ENCODE peak calls at places on chromosome X, in seven cellular contexts. X is suprapubic skin; T is neural progenitor cell; Y is cardiac muscle cell; Z is stomach; E is left ventricle myocardium inferior; F is CD4-positive, alpha-beta T cell. P is an unnamed sample.

GRCh38 chrX:40423299-40423698 is 157.5 kb upstream of the ATP6AP2 start:
- DNase-seq in X (no peak), T (peak), Y (peak), Z (peak), E (no peak), F (no peak), P (no peak)

GRCh38 chrX:150084474-150085229 is 146.4 kb upstream of the EOLA2 start:
- DNase-seq in X (no peak), T (no peak), Y (peak), Z (no peak), E (no peak), F (no peak), P (no peak)

GRCh38 chrX:102637561-102637960 is 13.7 kb upstream of the GPRASP1 start:
- DNase-seq in X (no peak), T (no peak), Y (no peak), Z (no peak), E (no peak), F (no peak), P (no peak)

GRCh38 chrX:129249563-129249962 is 273.7 kb downstream of the SMARCA1 start:
- DNase-seq in X (no peak), T (no peak), Y (no peak), Z (no peak), E (no peak), F (no peak), P (no peak)

GRCh38 chrX:19627533-19627932 is 112.2 kb upstream of the MAP3K15 start:
- DNase-seq in X (no peak), T (no peak), Y (no peak), Z (no peak), E (no peak), F (no peak), P (no peak)

GRCh38 chrX:44817029-44817428 is 26.8 kb upstream of the DUSP21 start:
- DNase-seq in X (no peak), T (peak), Y (no peak), Z (no peak), E (no peak), F (no peak), P (no peak)

GRCh38 chrX:45360571-45360970 is 159.9 kb upstream of the DIPK2B start:
- DNase-seq in X (no peak), T (no peak), Y (no peak), Z (no peak), E (no peak), F (no peak), P (no peak)

GRCh38 chrX:46626566-46626965 is 53.0 kb downstream of the CHST7 start:
- DNase-seq in X (no peak), T (no peak), Y (peak), Z (no peak), E (no peak), F (no peak), P (no peak)

GRCh38 chrX:9873952-9874351 is 87.7 kb downstream of the SHROOM2 start:
- DNase-seq in X (no peak), T (peak), Y (no peak), Z (peak), E (no peak), F (peak), P (peak)

GRCh38 chrX:128728943-128729342 is 676.7 kb upstream of the ACTRT1 start:
- DNase-seq in X (no peak), T (no peak), Y (no peak), Z (no peak), E (no peak), F (no peak), P (no peak)

GRCh38 chrX:45807572-45808425 is 607.1 kb upstream of the DIPK2B start:
- DNase-seq in X (no peak), T (peak), Y (peak), Z (no peak), E (no peak), F (no peak), P (no peak)

GRCh38 chrX:84165716-84166115 is 22.3 kb downstream of the RPS6KA6 start:
- DNase-seq in X (no peak), T (no peak), Y (no peak), Z (no peak), E (no peak), F (no peak), P (no peak)

GRCh38 chrX:149540621-149541520 is at the start of gene EOLA1:
- DNase-seq in X (peak), T (no peak), Y (peak), Z (peak), E (peak), F (peak), P (peak)

GRCh38 chrX:153572601-153573000 is 26.3 kb downstream of the CCNQ start:
- DNase-seq in X (no peak), T (no peak), Y (no peak), Z (no peak), E (no peak), F (no peak), P (no peak)

GRCh38 chrX:55710701-55711100 is 6.8 kb upstream of the RRAGB start:
- DNase-seq in X (no peak), T (no peak), Y (peak), Z (no peak), E (no peak), F (no peak), P (no peak)

GRCh38 chrX:75067931-75068330 is 88.2 kb downstream of the ABCB7 start:
- DNase-seq in X (no peak), T (no peak), Y (peak), Z (no peak), E (no peak), F (no peak), P (no peak)

GRCh38 chrX:40108959-40109287 is 11.2 kb upstream of the BCOR start:
- DNase-seq in X (no peak), T (peak), Y (peak), Z (peak), E (peak), F (peak), P (no peak)

GRCh38 chrX:66632986-66633385 is 5.9 kb downstream of the EDA2R start:
- DNase-seq in X (no peak), T (no peak), Y (peak), Z (no peak), E (no peak), F (no peak), P (no peak)

GRCh38 chrX:14936561-14936960 is 63.3 kb downstream of the MOSPD2 start:
- DNase-seq in X (no peak), T (no peak), Y (peak), Z (no peak), E (no peak), F (no peak), P (no peak)

GRCh38 chrX:20285513-20285912 is 18.8 kb upstream of the RPS6KA3 start:
- DNase-seq in X (no peak), T (no peak), Y (no peak), Z (no peak), E (no peak), F (no peak), P (no peak)

GRCh38 chrX:68919707-68920106 is 90.9 kb downstream of the EFNB1 start:
- DNase-seq in X (no peak), T (no peak), Y (no peak), Z (no peak), E (no peak), F (no peak), P (no peak)

GRCh38 chrX:13223868-13224555 is 95.8 kb downstream of the ATXN3L start:
- DNase-seq in X (no peak), T (no peak), Y (peak), Z (no peak), E (no peak), F (no peak), P (no peak)

GRCh38 chrX:113009005-113009404 is 168.4 kb upstream of the AMOT start:
- DNase-seq in X (no peak), T (peak), Y (no peak), Z (no peak), E (no peak), F (no peak), P (no peak)

GRCh38 chrX:150767475-150768131 is 74.4 kb downstream of the MTMR1 start:
- DNase-seq in X (no peak), T (no peak), Y (peak), Z (no peak), E (no peak), F (no peak), P (no peak)

GRCh38 chrX:1536712-1537030 is 314 bp downstream of the P2RY8 start:
- DNase-seq in X (peak), T (no peak), Y (no peak), Z (no peak), E (no peak), F (no peak), P (no peak)

GRCh38 chrX:16604300-16604699 is 45.7 kb upstream of the S100G start:
- DNase-seq in X (no peak), T (no peak), Y (peak), Z (no peak), E (no peak), F (no peak), P (no peak)

GRCh38 chrX:95675794-95676193 is 1008.8 kb upstream of the DIAPH2 start:
- DNase-seq in X (no peak), T (no peak), Y (no peak), Z (no peak), E (no peak), F (no peak), P (no peak)

GRCh38 chrX:154132366-154132765 is 11.7 kb upstream of the OPN1LW start:
- DNase-seq in X (no peak), T (no peak), Y (no peak), Z (no peak), E (no peak), F (no peak), P (no peak)

GRCh38 chrX:154516655-154517100 is 646 bp upstream of the FAM3A start:
- DNase-seq in X (no peak), T (peak), Y (peak), Z (no peak), E (no peak), F (no peak), P (no peak)

GRCh38 chrX:100681581-100681980 is 37.6 kb downstream of the SRPX2 start:
- DNase-seq in X (no peak), T (no peak), Y (no peak), Z (no peak), E (no peak), F (no peak), P (no peak)

GRCh38 chrX:41478397-41478911 is 31.3 kb downstream of the NYX start:
- DNase-seq in X (no peak), T (no peak), Y (no peak), Z (no peak), E (no peak), F (no peak), P (no peak)

GRCh38 chrX:34559325-34559724 is 97.8 kb downstream of the TMEM47 start:
- DNase-seq in X (no peak), T (no peak), Y (peak), Z (no peak), E (no peak), F (no peak), P (peak)

GRCh38 chrX:31331045-31331444 is 259.2 kb upstream of the FTHL17 start:
- DNase-seq in X (no peak), T (no peak), Y (no peak), Z (no peak), E (no peak), F (no peak), P (no peak)

GRCh38 chrX:74242484-74243138 is 61.4 kb upstream of the ZCCHC13 start:
- DNase-seq in X (no peak), T (no peak), Y (no peak), Z (no peak), E (no peak), F (no peak), P (no peak)

GRCh38 chrX:19889582-19890342 is 2.4 kb upstream of the SH3KBP1 start:
- DNase-seq in X (no peak), T (peak), Y (peak), Z (no peak), E (no peak), F (peak), P (peak)

GRCh38 chrX:54182194-54182863 is 725 bp downstream of the FAM120C start:
- DNase-seq in X (no peak), T (peak), Y (peak), Z (peak), E (peak), F (peak), P (peak)

GRCh38 chrX:12567857-12568256 is 223.4 kb upstream of the PRPS2 start:
- DNase-seq in X (no peak), T (peak), Y (peak), Z (no peak), E (no peak), F (no peak), P (no peak)

GRCh38 chrX:14616876-14617275 is 87.5 kb downstream of the GLRA2 start:
- DNase-seq in X (no peak), T (no peak), Y (peak), Z (no peak), E (no peak), F (no peak), P (no peak)

GRCh38 chrX:136780738-136781137 is at the start of gene ARHGEF6:
- DNase-seq in X (no peak), T (no peak), Y (no peak), Z (no peak), E (no peak), F (peak), P (peak)
- H3K27ac ChIP-seq in X (peak), T (no peak), Y (no peak), Z (peak), E (peak), F (peak), P (peak)

GRCh38 chrX:87578978-87579377 is 61.4 kb downstream of the KLHL4 start:
- DNase-seq in X (no peak), T (peak), Y (peak), Z (no peak), E (no peak), F (no peak), P (no peak)
- H3K27ac ChIP-seq in X (no peak), T (no peak), Y (peak), Z (no peak), E (no peak), F (no peak), P (no peak)

DNA sequence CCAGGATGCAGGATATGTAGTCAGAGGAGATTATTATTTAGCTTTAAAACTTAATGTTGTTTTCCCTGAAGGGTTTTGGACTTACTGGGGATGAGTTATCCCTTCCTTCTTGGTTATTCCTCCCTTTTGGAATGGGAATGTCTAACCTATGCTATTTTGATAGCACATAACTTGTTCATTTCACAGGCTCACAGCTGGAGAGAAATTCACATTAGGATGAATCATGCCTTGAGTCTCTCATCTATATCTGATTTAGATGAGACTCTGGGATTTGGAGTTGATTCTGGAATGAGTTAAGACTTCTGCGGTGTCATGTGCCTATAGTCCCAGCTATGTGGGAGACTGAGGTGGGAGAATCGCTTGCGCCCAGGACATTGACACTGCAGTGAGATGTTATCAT is 81.1 kb downstream of the ATP11C start:
- DNase-seq in X (no peak), T (no peak), Y (no peak), Z (no peak), E (no peak), F (no peak), P (no peak)
- H3K27ac ChIP-seq in X (no peak), T (no peak), Y (no peak), Z (no peak), E (no peak), F (no peak), P (no peak)

DNA sequence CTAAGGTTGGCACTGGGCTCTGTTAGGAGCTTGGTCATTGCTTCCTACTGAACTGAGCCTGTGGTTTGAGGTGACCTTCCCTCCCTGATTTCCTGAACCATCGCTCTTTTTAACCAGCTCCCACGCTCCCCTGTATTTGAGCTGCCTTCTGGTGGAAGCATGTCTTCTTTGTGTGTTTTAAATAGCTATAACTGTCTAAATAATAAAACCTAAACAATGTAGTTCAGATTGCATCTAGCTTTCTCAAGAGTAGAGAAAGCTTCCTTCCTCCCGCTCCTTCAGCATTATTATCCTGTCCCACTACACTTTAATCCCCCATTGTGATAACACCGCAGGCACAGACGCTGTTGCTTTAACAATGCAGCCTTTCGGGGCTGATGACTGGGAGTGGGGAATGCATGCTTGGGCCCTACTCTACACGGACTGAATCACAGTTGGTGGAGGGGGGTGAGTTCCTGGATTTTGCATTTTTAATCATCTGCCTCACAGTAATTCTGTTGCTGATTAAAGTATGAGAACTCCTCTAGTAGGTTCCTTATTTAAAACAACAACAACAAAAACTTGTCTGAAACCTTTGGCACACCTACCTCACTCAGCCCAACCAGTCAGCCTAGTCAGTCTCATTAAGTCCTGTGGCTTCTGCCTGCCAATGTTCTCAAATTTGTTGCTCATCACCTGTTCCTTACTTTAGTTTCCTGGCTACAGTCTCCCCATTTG is 6.6 kb downstream of the SMS start:
- DNase-seq in X (no peak), T (peak), Y (peak), Z (no peak), E (no peak), F (no peak), P (no peak)
- H3K27ac ChIP-seq in X (peak), T (peak), Y (peak), Z (no peak), E (peak), F (no peak), P (no peak)

GRCh38 chrX:119759333-119759766 is 962 bp downstream of the SOWAHD start:
- DNase-seq in X (no peak), T (peak), Y (no peak), Z (no peak), E (no peak), F (no peak), P (no peak)

GRCh38 chrX:119762718-119763117 is 4.3 kb downstream of the SOWAHD start:
- DNase-seq in X (no peak), T (no peak), Y (peak), Z (no peak), E (no peak), F (no peak), P (peak)

GRCh38 chrX:119760026-119760902 is 1.9 kb downstream of the SOWAHD start:
- DNase-seq in X (no peak), T (no peak), Y (no peak), Z (no peak), E (no peak), F (no peak), P (no peak)

GRCh38 chrX:119763175-119763574 is 4.8 kb downstream of the SOWAHD start:
- DNase-seq in X (no peak), T (peak), Y (peak), Z (no peak), E (no peak), F (no peak), P (no peak)

GRCh38 chrX:119763836-119764387 is 5.5 kb downstream of the SOWAHD start:
- DNase-seq in X (no peak), T (no peak), Y (no peak), Z (no peak), E (no peak), F (no peak), P (no peak)
- H3K27ac ChIP-seq in X (no peak), T (no peak), Y (no peak), Z (no peak), E (no peak), F (no peak), P (no peak)

GRCh38 chrX:397575-397974 is 10.9 kb upstream of the PPP2R3B start:
- DNase-seq in X (no peak), T (peak), Y (peak), Z (no peak), E (peak), F (no peak), P (no peak)
- H3K27ac ChIP-seq in X (no peak), T (peak), Y (peak), Z (no peak), E (peak), F (no peak), P (no peak)

GRCh38 chrX:24491741-24492140 is 26.7 kb downstream of the PDK3 start:
- DNase-seq in X (no peak), T (no peak), Y (no peak), Z (no peak), E (no peak), F (no peak), P (no peak)

GRCh38 chrX:24485976-24486680 is 21.0 kb downstream of the PDK3 start:
- DNase-seq in X (no peak), T (peak), Y (no peak), Z (no peak), E (no peak), F (no peak), P (no peak)

GRCh38 chrX:24485323-24485722 is 20.2 kb downstream of the PDK3 start:
- DNase-seq in X (no peak), T (no peak), Y (no peak), Z (no peak), E (no peak), F (no peak), P (no peak)

GRCh38 chrX:24483596-24483995 is 18.5 kb downstream of the PDK3 start:
- DNase-seq in X (no peak), T (no peak), Y (no peak), Z (no peak), E (no peak), F (no peak), P (no peak)

DNA sequence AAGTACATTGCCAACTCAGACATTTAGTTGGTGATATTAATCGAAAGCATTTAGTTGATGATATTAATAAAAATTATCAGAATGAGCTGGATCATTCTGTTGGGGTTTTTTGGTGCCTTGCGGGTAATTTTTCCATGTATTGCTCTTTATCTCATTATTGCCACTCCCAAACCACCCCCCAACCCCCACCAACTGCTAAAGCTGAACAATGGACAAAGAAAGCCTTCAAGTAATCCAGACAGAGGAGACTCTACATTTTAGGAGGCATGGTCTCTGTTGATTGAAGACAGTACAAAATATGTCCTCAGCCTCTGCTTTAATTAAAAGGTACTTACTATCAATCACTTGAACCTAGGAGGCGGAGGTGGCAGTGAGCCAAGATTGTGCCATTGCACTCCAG is 22.5 kb downstream of the PDK3 start:
- DNase-seq in X (no peak), T (no peak), Y (no peak), Z (no peak), E (no peak), F (no peak), P (no peak)
- H3K27ac ChIP-seq in X (no peak), T (no peak), Y (no peak), Z (no peak), E (no peak), F (no peak), P (no peak)

GRCh38 chrX:123425904-123426303 is 241.8 kb downstream of the GRIA3 start:
- DNase-seq in X (no peak), T (no peak), Y (peak), Z (no peak), E (no peak), F (no peak), P (no peak)

GRCh38 chrX:123425471-123425870 is 241.4 kb downstream of the GRIA3 start:
- DNase-seq in X (no peak), T (no peak), Y (no peak), Z (no peak), E (no peak), F (no peak), P (no peak)

GRCh38 chrX:123424546-123424945 is 240.5 kb downstream of the GRIA3 start:
- DNase-seq in X (no peak), T (no peak), Y (peak), Z (no peak), E (no peak), F (no peak), P (no peak)

GRCh38 chrX:123422875-123423274 is 238.8 kb downstream of the GRIA3 start:
- DNase-seq in X (no peak), T (peak), Y (peak), Z (no peak), E (no peak), F (no peak), P (peak)
- H3K27ac ChIP-seq in X (no peak), T (no peak), Y (no peak), Z (no peak), E (no peak), F (no peak), P (no peak)